ENCODE peak calls at places on chromosomes 13 and 19, in ten cellular contexts. P is bronchial epithelial cell, A is nephron progenitor cell, Q is AG09309, B is astrocyte of the spinal cord, G is RWPE1, T is endodermal cell, N is upper lobe of right lung, X is mucosa of descending colon, S is BJ. V is an unnamed sample.
A peak's percentile ranks its signal among the peaks of the same experiment; 100 is the strongest.

GRCh38 chr13:31913459-31913858 is 118.1 kb upstream of the FRY start:
- DNase-seq in P (no peak), T (no peak), X (no peak), Q (peak; percentile 34), A (no peak), N (no peak), S (no peak), G (no peak), B (peak; percentile 0), V (no peak)

GRCh38 chr19:3121821-3122511 is 13.9 kb upstream of the GNA15 start:
- DNase-seq in A (no peak), Q (no peak), T (no peak), S (no peak), G (no peak), P (no peak), B (no peak), X (no peak), N (no peak), V (no peak)

GRCh38 chr13:51717786-51718398 is 86.1 kb downstream of the DHRS12 start:
- DNase-seq in P (no peak), A (no peak), T (no peak), Q (no peak), X (no peak), S (no peak), B (no peak), N (no peak), G (no peak), V (no peak)

GRCh38 chr13:113123226-113124150 is 889 bp downstream of the F10 start:
- DNase-seq in P (no peak), T (peak; percentile 76), S (no peak), Q (no peak), B (no peak), A (no peak), G (no peak), N (no peak), X (no peak), V (no peak)

GRCh38 chr13:48653074-48654054 is at the start of gene CYSLTR2:
- DNase-seq in T (no peak), S (no peak), Q (no peak), A (no peak), X (no peak), G (no peak), B (peak; percentile 60), P (no peak), N (no peak), V (peak; percentile 76)

GRCh38 chr13:80132741-80133601 is 208.0 kb downstream of the SPRY2 start:
- DNase-seq in Q (no peak), B (peak; percentile 62), A (peak; percentile 55), T (peak; percentile 61), N (peak; percentile 72), P (peak; percentile 27), S (no peak), X (peak; percentile 81), G (no peak), V (peak; percentile 78)

GRCh38 chr13:66899955-66900354 is 330.2 kb downstream of the PCDH9 start:
- DNase-seq in A (no peak), N (no peak), Q (no peak), P (no peak), S (no peak), B (no peak), G (no peak), X (no peak), T (no peak), V (peak; percentile 45)

GRCh38 chr19:16078759-16079707 is 2.7 kb downstream of the TPM4 start:
- DNase-seq in X (peak; percentile 84), S (peak; percentile 96), G (no peak), B (peak; percentile 97), P (peak; percentile 94), A (no peak), T (peak; percentile 60), Q (peak; percentile 96), N (peak; percentile 60), V (peak; percentile 97)

GRCh38 chr19:43555185-43555770 is 20.0 kb downstream of the XRCC1 start:
- DNase-seq in N (no peak), A (peak; percentile 82), X (peak; percentile 91), B (peak; percentile 68), S (no peak), P (peak; percentile 61), G (peak; percentile 43), T (peak; percentile 97), Q (no peak), V (peak; percentile 87)

GRCh38 chr13:113109151-113110047 is 3.8 kb downstream of the F7 start:
- DNase-seq in S (no peak), B (no peak), P (no peak), T (peak; percentile 59), A (peak; percentile 39), G (no peak), N (peak; percentile 56), Q (no peak), X (no peak), V (no peak)

GRCh38 chr13:30247406-30247805 is 59.9 kb downstream of the KATNAL1 start:
- DNase-seq in N (no peak), A (no peak), B (no peak), G (no peak), X (no peak), P (no peak), T (no peak), S (no peak), Q (no peak), V (no peak)

GRCh38 chr13:37878921-37879320 is 9.3 kb upstream of the TRPC4 start:
- DNase-seq in X (no peak), Q (no peak), A (no peak), N (no peak), P (no peak), T (no peak), B (no peak), S (no peak), G (no peak), V (peak; percentile 35)

GRCh38 chr19:18990128-18990708 is 43.1 kb downstream of the SUGP2 start:
- DNase-seq in N (no peak), A (no peak), B (no peak), Q (no peak), G (no peak), X (no peak), S (no peak), P (no peak), T (no peak), V (no peak)

GRCh38 chr13:64723735-64724134 is 2506.4 kb downstream of the PCDH9 start:
- DNase-seq in Q (peak; percentile 63), X (no peak), G (peak; percentile 75), B (peak; percentile 85), P (peak; percentile 90), S (peak; percentile 80), T (no peak), N (no peak), A (no peak), V (peak; percentile 90)

GRCh38 chr13:111011899-111012298 is 97.0 kb upstream of the ANKRD10 start:
- DNase-seq in T (no peak), Q (no peak), A (no peak), S (no peak), G (no peak), B (no peak), X (no peak), N (no peak), P (peak; percentile 30), V (no peak)

GRCh38 chr13:49020940-49021548 is 45.3 kb downstream of the FNDC3A start:
- DNase-seq in X (no peak), Q (no peak), T (peak; percentile 42), G (peak; percentile 18), S (no peak), B (peak; percentile 52), N (no peak), A (no peak), P (peak; percentile 38), V (peak; percentile 13)

GRCh38 chr19:10503002-10503789 is at the start of gene KEAP1:
- DNase-seq in G (no peak), X (peak; percentile 62), N (peak; percentile 82), A (peak; percentile 55), Q (no peak), T (peak; percentile 79), S (no peak), P (no peak), B (peak; percentile 35), V (peak; percentile 35)

GRCh38 chr13:52738719-52739467 is 727 bp downstream of the CNMD start:
- DNase-seq in G (no peak), N (peak; percentile 67), A (peak; percentile 78), S (no peak), B (no peak), P (no peak), Q (no peak), X (peak; percentile 3), T (peak; percentile 87), V (no peak)
- TF ChIP-seq CTCF in G (no peak), N (peak; percentile 51), A (peak; percentile 72), S (peak; percentile 32), B (peak; percentile 56), P (peak; percentile 31), Q (peak; percentile 23), X (no peak), T (peak; percentile 90), V (peak; percentile 22)

GRCh38 chr19:48899781-48900476 is at the start of gene NUCB1:
- DNase-seq in Q (peak; percentile 89), P (peak; percentile 94), X (peak; percentile 99), T (peak; percentile 100), G (peak; percentile 99), B (peak; percentile 99), N (peak; percentile 99), A (peak; percentile 100), S (peak; percentile 95), V (peak; percentile 99)
- TF ChIP-seq CTCF in Q (peak; percentile 23), P (peak; percentile 15), X (no peak), T (peak; percentile 31), G (no peak), B (peak; percentile 28), N (peak; percentile 36), A (no peak), S (peak; percentile 38), V (peak; percentile 53)

GRCh38 chr19:24074720-24075119 is 12.3 kb upstream of the ZNF254 start:
- DNase-seq in B (peak; percentile 30), N (no peak), G (no peak), A (no peak), Q (no peak), P (peak; percentile 83), S (no peak), X (no peak), T (no peak), V (peak; percentile 39)
- TF ChIP-seq CTCF in B (no peak), N (no peak), G (no peak), A (no peak), Q (no peak), P (no peak), S (no peak), X (no peak), T (no peak), V (no peak)

GRCh38 chr19:5136060-5136855 is 167.3 kb downstream of the KDM4B start:
- DNase-seq in A (no peak), Q (no peak), T (no peak), G (no peak), P (no peak), B (no peak), S (no peak), N (no peak), X (no peak), V (no peak)

GRCh38 chr19:5138606-5139594 is 170.0 kb downstream of the KDM4B start:
- DNase-seq in B (peak; percentile 87), Q (peak; percentile 38), S (peak; percentile 46), G (no peak), P (peak; percentile 25), A (no peak), T (no peak), X (peak; percentile 63), N (no peak), V (peak; percentile 90)

GRCh38 chr19:5134683-5135082 is 165.8 kb downstream of the KDM4B start:
- DNase-seq in P (no peak), Q (no peak), A (no peak), G (no peak), T (no peak), X (no peak), S (no peak), B (no peak), N (no peak), V (no peak)

GRCh38 chr19:5137114-5137513 is 168.2 kb downstream of the KDM4B start:
- DNase-seq in N (no peak), Q (no peak), X (no peak), S (no peak), T (no peak), A (no peak), G (no peak), B (no peak), P (no peak), V (no peak)

GRCh38 chr19:5137571-5138124 is 168.7 kb downstream of the KDM4B start:
- DNase-seq in S (no peak), B (no peak), Q (no peak), T (peak; percentile 95), A (no peak), G (no peak), X (no peak), N (no peak), P (no peak), V (no peak)
- TF ChIP-seq CTCF in S (peak; percentile 17), B (peak; percentile 39), Q (no peak), T (peak; percentile 79), A (peak; percentile 26), G (peak; percentile 18), X (no peak), N (no peak), P (peak; percentile 11), V (peak; percentile 41)